ENCODE peak calls at places on chromosome 9, in eight cellular contexts. One of them, this sample, is unnamed.

GRCh38 chr9:126853667-126854066 is 6.8 kb upstream of the ZBTB34 start:
- DNase-seq in germinal center: no peak
- DNase-seq in ELF-1: no peak
- DNase-seq in HT1080: no peak
- DNase-seq in activated CD4-positive, alpha-beta T cell treated with anti-CD3 and anti-CD28 coated beads, Interleukin-2, amount 10 ng/mL, durations not matched to agents 7 days and 5 days: no peak
- DNase-seq in small intestine: no peak
- DNase-seq in AG09319: no peak
- DNase-seq in NCI-H2107: no peak
- DNase-seq in this sample: no peak

GRCh38 chr9:128105538-128106175 is 21.9 kb downstream of the PTGES2 start:
- DNase-seq in germinal center: no peak
- DNase-seq in ELF-1: no peak
- DNase-seq in NCI-H2107: no peak
- DNase-seq in HT1080: no peak
- DNase-seq in small intestine: no peak
- DNase-seq in activated CD4-positive, alpha-beta T cell treated with anti-CD3 and anti-CD28 coated beads, Interleukin-2, amount 10 ng/mL, durations not matched to agents 7 days and 5 days: no peak
- DNase-seq in AG09319: no peak
- DNase-seq in this sample: no peak

GRCh38 chr9:77816641-77817341 is 168.7 kb upstream of the GNA14 start:
- DNase-seq in ELF-1: no peak
- DNase-seq in germinal center: no peak
- DNase-seq in AG09319: no peak
- DNase-seq in HT1080: no peak
- DNase-seq in NCI-H2107: no peak
- DNase-seq in small intestine: no peak
- DNase-seq in activated CD4-positive, alpha-beta T cell treated with anti-CD3 and anti-CD28 coated beads, Interleukin-2, amount 10 ng/mL, durations not matched to agents 7 days and 5 days: no peak
- DNase-seq in this sample: no peak

GRCh38 chr9:17810728-17811634 is 232.1 kb downstream of the SH3GL2 start:
- DNase-seq in small intestine: peak
- DNase-seq in HT1080: peak
- DNase-seq in activated CD4-positive, alpha-beta T cell treated with anti-CD3 and anti-CD28 coated beads, Interleukin-2, amount 10 ng/mL, durations not matched to agents 7 days and 5 days: peak
- DNase-seq in NCI-H2107: peak
- DNase-seq in AG09319: peak
- DNase-seq in germinal center: peak
- DNase-seq in ELF-1: peak
- DNase-seq in this sample: no peak

GRCh38 chr9:78397045-78397843 is 100.3 kb downstream of the PSAT1 start:
- DNase-seq in HT1080: no peak
- DNase-seq in AG09319: no peak
- DNase-seq in activated CD4-positive, alpha-beta T cell treated with anti-CD3 and anti-CD28 coated beads, Interleukin-2, amount 10 ng/mL, durations not matched to agents 7 days and 5 days: no peak
- DNase-seq in ELF-1: no peak
- DNase-seq in small intestine: no peak
- DNase-seq in germinal center: no peak
- DNase-seq in NCI-H2107: no peak
- DNase-seq in this sample: no peak

GRCh38 chr9:12666813-12667212 is 26.4 kb upstream of the TYRP1 start:
- DNase-seq in ELF-1: no peak
- DNase-seq in HT1080: peak
- DNase-seq in AG09319: no peak
- DNase-seq in germinal center: no peak
- DNase-seq in small intestine: no peak
- DNase-seq in activated CD4-positive, alpha-beta T cell treated with anti-CD3 and anti-CD28 coated beads, Interleukin-2, amount 10 ng/mL, durations not matched to agents 7 days and 5 days: no peak
- DNase-seq in NCI-H2107: no peak
- DNase-seq in this sample: no peak

GRCh38 chr9:122103985-122104384 is 10.9 kb upstream of the TTLL11 start:
- DNase-seq in small intestine: no peak
- DNase-seq in ELF-1: no peak
- DNase-seq in NCI-H2107: no peak
- DNase-seq in germinal center: no peak
- DNase-seq in activated CD4-positive, alpha-beta T cell treated with anti-CD3 and anti-CD28 coated beads, Interleukin-2, amount 10 ng/mL, durations not matched to agents 7 days and 5 days: no peak
- DNase-seq in HT1080: no peak
- DNase-seq in AG09319: no peak
- DNase-seq in this sample: no peak

GRCh38 chr9:124594673-124595072 is 87.5 kb upstream of the NR5A1 start:
- DNase-seq in HT1080: no peak
- DNase-seq in ELF-1: no peak
- DNase-seq in small intestine: no peak
- DNase-seq in germinal center: no peak
- DNase-seq in activated CD4-positive, alpha-beta T cell treated with anti-CD3 and anti-CD28 coated beads, Interleukin-2, amount 10 ng/mL, durations not matched to agents 7 days and 5 days: no peak
- DNase-seq in NCI-H2107: no peak
- DNase-seq in AG09319: no peak
- DNase-seq in this sample: no peak

GRCh38 chr9:88748566-88749238 is 213.7 kb downstream of the NXNL2 start:
- DNase-seq in small intestine: no peak
- DNase-seq in AG09319: peak
- DNase-seq in ELF-1: peak
- DNase-seq in activated CD4-positive, alpha-beta T cell treated with anti-CD3 and anti-CD28 coated beads, Interleukin-2, amount 10 ng/mL, durations not matched to agents 7 days and 5 days: no peak
- DNase-seq in germinal center: no peak
- DNase-seq in HT1080: no peak
- DNase-seq in NCI-H2107: no peak
- DNase-seq in this sample: no peak

GRCh38 chr9:114309096-114309495 is 13.8 kb upstream of the ORM1 start:
- DNase-seq in small intestine: no peak
- DNase-seq in AG09319: no peak
- DNase-seq in ELF-1: no peak
- DNase-seq in germinal center: no peak
- DNase-seq in NCI-H2107: no peak
- DNase-seq in activated CD4-positive, alpha-beta T cell treated with anti-CD3 and anti-CD28 coated beads, Interleukin-2, amount 10 ng/mL, durations not matched to agents 7 days and 5 days: no peak
- DNase-seq in HT1080: no peak
- DNase-seq in this sample: no peak

This sample was measured in amygdala.